ENCODE peak calls at places on chromosome 4, in eight cellular contexts. B is AG10803, H is A673, R is choroid plexus epithelial cell, Q is hepatocyte, W is coronary artery, A is kidney, M is suprapubic skin. N is an unnamed sample.

GRCh38 chr4:124278477-124278876 is 434.1 kb downstream of the ANKRD50 start:
- DNase-seq in H (no peak), A (no peak), W (no peak), B (peak; percentile 17), M (no peak), Q (no peak), R (peak; percentile 63), N (peak; percentile 19)

GRCh38 chr4:148618856-148619255 is 176.6 kb upstream of the NR3C2 start:
- DNase-seq in R (no peak), A (no peak), Q (no peak), B (no peak), W (no peak), M (no peak), H (no peak), N (peak; percentile 3)

GRCh38 chr4:89364559-89364958 is 57.0 kb upstream of the GPRIN3 start:
- DNase-seq in R (no peak), Q (no peak), W (no peak), H (no peak), B (no peak), M (no peak), A (no peak), N (no peak)

GRCh38 chr4:65195666-65196065 is 474.6 kb downstream of the EPHA5 start:
- DNase-seq in H (no peak), M (no peak), W (no peak), Q (no peak), B (no peak), A (no peak), R (no peak), N (no peak)

GRCh38 chr4:150217804-150218203 is 139.6 kb downstream of the DCLK2 start:
- DNase-seq in R (no peak), B (no peak), A (no peak), H (peak; percentile 61), M (no peak), Q (no peak), W (no peak), N (no peak)

GRCh38 chr4:28287837-28288236 is 1427.2 kb downstream of the STIM2 start:
- DNase-seq in H (peak; percentile 49), W (no peak), B (peak; percentile 99), Q (peak; percentile 15), R (peak; percentile 97), M (no peak), A (no peak), N (peak; percentile 92)

GRCh38 chr4:30330894-30331652 is 389.1 kb upstream of the PCDH7 start:
- DNase-seq in Q (no peak), R (no peak), H (no peak), W (no peak), B (no peak), M (no peak), A (peak; percentile 60), N (no peak)

GRCh38 chr4:25843340-25844097 is 19.3 kb downstream of the SEL1L3 start:
- DNase-seq in W (peak; percentile 69), Q (no peak), R (no peak), H (no peak), M (no peak), B (no peak), A (no peak), N (no peak)

GRCh38 chr4:1039493-1040343 is 28.3 kb downstream of the FGFRL1 start:
- DNase-seq in A (no peak), B (peak; percentile 40), R (peak; percentile 68), Q (peak; percentile 77), W (no peak), M (no peak), H (no peak), N (peak; percentile 61)

GRCh38 chr4:113071811-113072210 is 22.4 kb downstream of the ANK2 start:
- DNase-seq in W (no peak), M (no peak), Q (no peak), B (no peak), H (no peak), R (no peak), A (no peak), N (no peak)

GRCh38 chr4:21655100-21655499 is 293.5 kb downstream of the KCNIP4 start:
- DNase-seq in B (no peak), Q (no peak), A (no peak), W (no peak), H (no peak), M (no peak), R (no peak), N (no peak)

GRCh38 chr4:4457803-4458550 is 71.1 kb downstream of the NSG1 start:
- DNase-seq in H (no peak), B (peak; percentile 56), A (no peak), R (peak; percentile 71), W (no peak), M (no peak), Q (no peak), N (peak; percentile 79)

GRCh38 chr4:76782837-76783236 is 115.1 kb downstream of the SOWAHB start:
- DNase-seq in R (peak; percentile 93), M (no peak), H (no peak), W (no peak), Q (no peak), B (peak; percentile 93), A (no peak), N (peak; percentile 87)

GRCh38 chr4:8016527-8016926 is 76.9 kb upstream of the AFAP1 start:
- DNase-seq in M (no peak), A (no peak), R (no peak), Q (no peak), W (no peak), H (no peak), B (no peak), N (no peak)

GRCh38 chr4:8012517-8012916 is 72.9 kb upstream of the AFAP1 start:
- DNase-seq in Q (no peak), M (no peak), B (no peak), H (no peak), W (no peak), R (no peak), A (no peak), N (no peak)

GRCh38 chr4:8013976-8014726 is 74.5 kb upstream of the AFAP1 start:
- DNase-seq in B (no peak), W (no peak), Q (no peak), H (no peak), M (no peak), A (no peak), R (no peak), N (no peak)

GRCh38 chr4:8019396-8020365 is 80.0 kb upstream of the AFAP1 start:
- DNase-seq in A (no peak), B (no peak), H (peak; percentile 47), R (no peak), M (no peak), W (no peak), Q (peak; percentile 65), N (no peak)

DNA sequence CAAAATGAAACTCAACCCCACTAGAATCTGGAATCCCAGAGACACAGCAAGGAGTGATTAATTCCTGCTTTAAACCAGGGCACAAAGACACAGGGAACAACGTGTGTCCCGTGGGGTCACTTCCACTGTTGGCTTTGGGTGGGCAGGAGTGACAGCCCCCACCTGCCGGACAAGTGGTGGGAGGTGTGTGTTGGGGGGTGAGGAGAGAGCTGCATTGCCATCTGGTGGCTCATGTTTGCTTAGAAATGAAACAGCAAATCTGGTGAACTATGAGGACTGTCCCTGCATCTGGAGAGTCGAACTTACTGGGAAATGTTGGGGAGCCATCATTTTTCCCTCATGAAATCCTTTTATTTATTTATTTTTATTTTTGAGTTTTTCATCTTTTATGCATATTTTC is 75.9 kb upstream of the AFAP1 start:
- DNase-seq in H (peak; percentile 53), R (peak; percentile 35), W (no peak), B (peak; percentile 13), A (no peak), M (no peak), Q (no peak), N (peak; percentile 8)
- TF ChIP-seq CTCF in H (peak; percentile 61), R (peak; percentile 70), W (no peak), B (peak; percentile 58), A (peak; percentile 23), M (no peak), Q (peak; percentile 40), N (peak; percentile 48)

GRCh38 chr4:185924458-185924857 is 112.5 kb upstream of the SORBS2 start:
- DNase-seq in H (no peak), A (no peak), R (no peak), B (no peak), M (no peak), W (no peak), Q (no peak), N (no peak)

GRCh38 chr4:185920691-185921260 is 108.8 kb upstream of the SORBS2 start:
- DNase-seq in H (no peak), B (no peak), M (no peak), Q (no peak), A (no peak), W (no peak), R (no peak), N (no peak)

GRCh38 chr4:185919107-185919506 is 107.1 kb upstream of the SORBS2 start:
- DNase-seq in M (no peak), W (no peak), A (no peak), B (no peak), R (no peak), Q (no peak), H (no peak), N (no peak)

GRCh38 chr4:185920171-185920570 is 108.2 kb upstream of the SORBS2 start:
- DNase-seq in W (no peak), Q (no peak), M (no peak), B (no peak), H (no peak), R (peak; percentile 58), A (no peak), N (peak; percentile 47)

GRCh38 chr4:185921583-185922555 is 109.9 kb upstream of the SORBS2 start:
- DNase-seq in H (no peak), Q (peak; percentile 19), B (peak; percentile 33), W (no peak), R (peak; percentile 70), A (no peak), M (no peak), N (peak; percentile 44)
- H3K4me3 ChIP-seq in H (no peak overlapping the region), Q (no peak overlapping the region), B (no peak overlapping the region), W (peak overlapping the region; percentile 27), R (no peak overlapping the region), A (no peak overlapping the region), M (no peak overlapping the region), N (no peak overlapping the region)

DNA sequence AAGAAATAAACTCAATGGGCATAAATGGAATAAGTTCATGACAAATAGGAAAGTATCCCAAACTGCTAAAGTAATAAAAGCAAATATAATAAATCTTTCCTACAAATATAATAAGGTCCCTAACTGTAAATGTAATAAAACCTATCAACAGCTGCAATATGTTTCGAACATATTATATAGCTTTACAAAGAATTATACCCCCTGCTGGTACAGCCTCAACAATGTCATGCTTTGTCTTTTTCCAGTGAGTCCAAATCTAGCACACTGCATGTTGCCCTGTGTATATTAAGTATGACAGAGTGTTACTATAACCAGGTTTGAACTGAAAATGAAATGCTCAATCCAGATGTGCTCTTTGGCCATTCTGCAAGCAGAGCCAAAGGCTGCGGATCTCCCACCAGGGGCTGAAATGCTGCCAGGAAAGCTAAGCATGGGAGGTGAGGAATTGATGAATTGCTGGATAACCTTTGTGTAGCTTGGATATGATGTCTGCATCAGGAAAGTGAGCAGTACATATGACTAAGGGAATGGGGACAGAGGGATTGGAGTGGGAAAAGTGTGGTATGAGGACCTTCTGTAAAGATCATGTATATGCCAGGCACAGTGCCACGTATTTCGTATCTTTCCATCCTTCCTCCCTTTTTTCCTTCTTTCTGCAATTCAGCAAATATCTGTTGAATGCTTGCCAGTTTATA is 954.5 kb upstream of the LCORL start:
- DNase-seq in A (no peak), Q (no peak), B (no peak), W (no peak), M (no peak), H (no peak), R (peak; percentile 13), N (no peak)
- TF ChIP-seq CTCF in A (no peak), Q (no peak), B (no peak), W (no peak), M (no peak), H (no peak), R (peak; percentile 9), N (no peak)

DNA sequence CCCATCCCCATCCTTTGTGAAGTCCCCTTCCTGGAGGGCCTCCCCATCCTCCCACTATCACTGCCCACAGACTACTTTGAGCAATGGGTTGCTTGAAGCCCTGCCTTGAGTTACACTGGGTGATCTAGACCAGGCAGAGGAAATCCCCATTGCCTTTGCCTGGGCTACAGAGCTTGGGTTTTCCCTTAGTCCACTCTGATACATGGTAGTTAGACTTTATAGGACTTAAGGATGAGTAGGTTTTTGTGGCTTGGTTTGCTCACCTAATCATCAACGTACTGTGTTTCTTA is 56.6 kb downstream of the TMEM131L start:
- DNase-seq in M (no peak), Q (no peak), H (no peak), R (no peak), B (no peak), W (no peak), A (no peak), N (no peak)
- H3K4me3 ChIP-seq in M (no peak overlapping the region), Q (no peak overlapping the region), H (no peak overlapping the region), R (no peak overlapping the region), B (no peak overlapping the region), W (no peak overlapping the region), A (no peak overlapping the region), N (no peak overlapping the region)